ENCODE peak calls at places on chromosomes 3 and 15, in five cellular contexts. U, S, E, G and Q are unnamed samples.

GRCh38 chr3:60017631-60018030 is 967.8 kb upstream of the CFAP20DC start:
- DNase-seq in S (no peak), E (no peak), G (no peak), U (no peak), Q (no peak)

GRCh38 chr15:75138016-75138999 is 63.4 kb upstream of the C15orf39 start:
- DNase-seq in E (no peak), G (no peak), S (no peak), U (no peak), Q (no peak)

GRCh38 chr3:13414040-13414729 is 5.9 kb downstream of the NUP210 start:
- DNase-seq in U (no peak), G (peak), E (peak), S (peak), Q (peak)

GRCh38 chr3:25107918-25108617 is 320.0 kb upstream of the RARB start:
- DNase-seq in G (no peak), S (no peak), U (no peak), E (no peak), Q (no peak)

GRCh38 chr3:178060406-178060805 is 475.8 kb upstream of the KCNMB2 start:
- DNase-seq in G (no peak), E (no peak), U (peak), S (no peak), Q (no peak)

GRCh38 chr3:51974277-51974962 is 444 bp upstream of the ABHD14A start:
- DNase-seq in U (peak), E (peak), S (peak), G (no peak), Q (no peak)

GRCh38 chr3:174440741-174441587 is 418.2 kb upstream of the NAALADL2 start:
- DNase-seq in U (peak), G (peak), E (peak), S (peak), Q (peak)

GRCh38 chr15:84929795-84930371 is 45.4 kb downstream of the SLC28A1 start:
- DNase-seq in G (no peak), E (peak), U (no peak), S (no peak), Q (no peak)

GRCh38 chr3:14345496-14346150 is 56.8 kb upstream of the SLC6A6 start:
- DNase-seq in U (no peak), E (no peak), S (no peak), G (no peak), Q (no peak)

DNA sequence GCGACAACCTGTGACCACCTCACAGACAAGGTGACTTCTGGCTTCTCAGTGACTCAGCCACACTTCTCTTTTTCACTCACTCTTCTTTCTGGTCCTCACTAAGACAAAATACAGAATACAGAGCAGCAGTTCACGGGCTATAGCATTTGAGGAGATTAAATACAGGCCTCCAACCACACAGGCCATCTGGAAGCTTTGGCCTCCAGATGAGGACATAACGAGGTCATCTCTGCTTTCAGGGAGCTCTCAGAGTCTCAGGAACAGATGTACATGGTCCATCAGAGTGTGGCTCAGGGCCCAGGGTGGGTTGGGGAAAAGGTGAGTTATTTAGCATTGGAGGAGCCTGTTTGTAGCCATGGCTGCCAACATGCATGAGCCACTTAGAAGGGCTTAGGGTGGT is 160.0 kb upstream of the CTDSPL start:
- DNase-seq in U (no peak), S (no peak), E (no peak), G (no peak), Q (no peak)
- H3K27ac ChIP-seq in U (no peak), S (no peak), E (no peak), G (no peak), Q (no peak)

DNA sequence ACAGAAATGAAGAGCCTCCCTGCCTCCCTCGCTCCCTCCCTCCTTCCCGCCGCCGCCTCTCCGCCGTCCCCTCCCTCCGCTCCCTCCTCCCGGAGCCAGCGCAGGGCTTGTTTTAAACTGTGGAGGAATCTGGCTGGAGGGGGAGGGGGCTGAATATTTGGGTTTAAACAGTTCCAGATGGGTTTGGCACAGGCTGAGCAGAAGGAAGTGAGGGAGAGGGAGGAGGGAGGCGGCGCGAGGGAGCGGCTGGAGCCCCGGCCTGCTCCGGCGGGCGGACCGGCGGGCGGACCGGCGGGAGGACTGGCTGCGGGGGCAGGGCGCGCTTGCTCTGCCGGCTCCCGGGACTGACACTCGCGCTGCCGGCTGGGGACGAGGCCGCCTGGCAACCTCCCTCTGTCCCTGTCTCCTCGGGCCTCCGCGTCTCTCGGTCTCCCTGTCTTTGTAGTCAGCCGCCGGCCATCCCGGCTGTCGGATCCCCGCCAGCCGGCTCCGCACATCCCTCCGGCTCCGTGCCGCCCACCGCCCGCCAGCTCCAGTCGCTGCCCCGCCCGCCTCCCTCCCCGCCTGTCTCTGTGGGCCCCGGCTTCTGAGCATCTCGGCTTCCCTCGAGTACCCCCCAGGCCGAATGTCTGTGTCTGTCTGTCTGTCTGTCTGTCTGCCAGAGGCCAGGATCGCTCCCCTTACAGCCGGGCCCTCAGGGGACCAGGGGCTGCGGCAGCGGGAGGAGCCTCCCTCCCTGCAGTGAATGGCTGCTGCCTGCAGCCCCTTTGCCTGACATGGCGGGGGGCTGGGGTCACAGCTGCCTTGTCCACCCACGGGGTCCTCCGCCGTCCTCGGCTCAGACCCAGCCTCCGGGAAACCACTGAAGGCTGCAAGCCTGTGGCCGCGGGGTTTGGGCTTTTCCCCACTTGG is 7.6 kb downstream of the EPHB3 start:
- DNase-seq in U (peak), E (peak), G (peak), S (peak), Q (peak)
- H3K4me3 ChIP-seq in U (peak), E (peak), G (peak), S (peak), Q (peak)

GRCh38 chr3:184017672-184018423 is at the start of gene ABCC5:
- DNase-seq in U (peak), G (peak), S (peak), E (peak), Q (peak)
- TF ChIP-seq CTCF in U (peak), G (peak), S (peak), E (peak), Q (no peak)

DNA sequence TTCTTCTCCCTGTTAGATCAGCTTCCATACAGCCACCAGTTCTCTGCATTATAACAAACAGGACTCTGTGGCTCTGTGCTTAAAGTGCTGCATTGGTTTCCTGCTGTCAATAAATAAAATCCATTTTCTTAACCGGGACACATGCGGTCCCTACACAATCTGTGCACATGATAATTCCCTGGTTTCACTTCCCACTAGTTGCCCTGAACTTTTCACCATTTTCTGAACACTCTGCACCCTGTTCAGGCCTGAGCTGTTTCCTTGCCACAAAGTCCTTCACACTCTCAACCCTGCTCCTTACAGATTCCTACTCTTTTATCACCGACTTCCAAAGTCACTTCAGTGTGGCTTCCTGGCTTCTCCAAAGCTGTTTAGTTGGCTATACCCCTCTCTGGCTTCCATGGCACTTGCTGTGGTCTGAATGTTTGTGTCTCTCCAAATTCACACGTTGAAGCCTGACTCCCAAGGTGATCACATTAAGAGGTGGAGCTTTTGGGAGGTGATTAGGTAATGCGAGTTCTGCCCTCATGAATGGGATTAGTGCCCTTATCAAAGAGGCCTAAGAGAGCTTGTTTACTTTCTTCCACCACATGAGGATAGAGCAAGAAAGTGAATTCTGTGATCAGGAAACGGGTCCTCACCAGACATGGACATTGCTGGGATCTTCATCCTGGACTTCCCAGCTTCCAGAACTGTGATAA is 233.4 kb downstream of the CHST2 start:
- DNase-seq in U (no peak), S (no peak), G (no peak), E (no peak), Q (no peak)
- H3K27ac ChIP-seq in U (no peak), S (no peak), G (no peak), E (no peak), Q (no peak)

DNA sequence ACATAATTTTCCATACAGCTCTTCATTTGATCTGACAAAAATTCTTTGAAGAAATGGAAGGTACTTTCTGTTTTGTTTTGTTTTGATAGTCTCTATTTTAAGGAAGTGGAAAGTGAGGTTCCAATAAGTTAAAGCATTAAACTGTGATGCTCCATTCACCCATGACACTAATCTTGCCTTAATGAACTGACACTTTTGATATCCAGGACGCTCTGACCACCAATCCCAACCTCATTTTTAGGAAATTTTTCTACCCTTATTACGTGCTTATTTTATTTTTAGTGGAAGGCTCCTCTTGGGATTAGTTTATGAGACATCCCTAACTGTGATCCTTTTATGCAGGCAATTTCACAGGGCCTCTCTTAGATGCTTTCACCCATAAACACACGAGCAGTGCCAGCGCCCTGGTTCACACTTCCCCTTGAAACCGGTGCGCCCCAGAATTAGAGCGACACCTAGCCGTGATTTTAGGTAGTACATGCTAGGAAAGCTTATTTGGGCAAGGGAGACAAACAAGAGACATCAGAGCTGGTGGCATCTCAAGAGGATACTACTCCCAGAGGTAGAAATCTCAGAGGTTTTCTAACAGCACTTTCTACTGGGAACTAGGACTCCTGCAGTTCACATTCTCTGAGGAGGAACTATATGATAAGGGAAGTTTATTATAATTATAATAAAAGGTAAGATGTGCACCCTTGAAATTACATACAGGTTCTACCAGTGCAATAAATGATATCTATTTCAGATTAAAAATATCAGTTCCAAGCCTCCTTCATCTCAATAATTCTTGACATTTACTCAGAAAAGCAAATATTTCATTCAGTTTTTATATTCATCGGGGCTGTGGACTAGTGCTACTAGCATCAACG is 173.9 kb downstream of the SLC9A9 start:
- DNase-seq in U (peak), S (peak), E (peak), G (peak), Q (peak)
- H3K4me3 ChIP-seq in U (no peak), S (no peak), E (no peak), G (no peak), Q (no peak)

DNA sequence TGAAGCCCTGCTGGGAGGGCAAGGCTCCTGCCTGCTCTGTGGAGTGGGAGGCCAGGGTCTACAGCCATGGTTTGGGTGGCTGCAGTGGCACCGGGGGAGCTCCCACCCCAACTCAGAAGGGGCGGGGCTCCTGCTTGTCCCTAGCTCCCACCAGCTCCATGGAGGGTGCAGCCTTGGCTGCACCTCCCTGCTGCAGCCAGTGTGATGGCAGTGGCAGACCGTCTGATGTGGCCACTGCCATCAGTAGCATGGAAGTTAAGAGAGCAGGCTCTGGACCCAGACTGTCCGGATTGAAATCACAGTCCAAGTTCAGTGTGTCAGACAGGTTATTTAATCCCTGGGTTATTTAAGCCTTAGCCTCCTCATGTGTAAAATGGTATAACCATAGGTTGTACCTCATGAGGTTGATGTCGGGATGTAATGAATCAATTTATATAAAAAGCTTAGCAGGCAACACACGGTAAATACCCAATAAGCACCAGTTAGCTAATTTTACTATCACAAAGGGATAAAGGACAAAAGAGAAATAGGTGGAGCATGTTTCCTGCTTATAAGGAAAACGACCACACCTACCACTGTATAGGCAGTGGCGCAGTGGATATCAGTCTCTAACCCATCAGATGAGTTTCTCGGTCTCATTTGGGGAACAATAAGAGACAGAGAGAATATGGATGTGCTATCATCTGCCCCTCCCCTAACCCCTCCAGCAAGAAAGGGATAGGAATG is 13.1 kb upstream of the NR1I2 start:
- DNase-seq in G (no peak), E (no peak), S (no peak), U (no peak), Q (no peak)
- TF ChIP-seq CTCF in G (no peak), E (no peak), S (no peak), U (no peak), Q (no peak)

DNA sequence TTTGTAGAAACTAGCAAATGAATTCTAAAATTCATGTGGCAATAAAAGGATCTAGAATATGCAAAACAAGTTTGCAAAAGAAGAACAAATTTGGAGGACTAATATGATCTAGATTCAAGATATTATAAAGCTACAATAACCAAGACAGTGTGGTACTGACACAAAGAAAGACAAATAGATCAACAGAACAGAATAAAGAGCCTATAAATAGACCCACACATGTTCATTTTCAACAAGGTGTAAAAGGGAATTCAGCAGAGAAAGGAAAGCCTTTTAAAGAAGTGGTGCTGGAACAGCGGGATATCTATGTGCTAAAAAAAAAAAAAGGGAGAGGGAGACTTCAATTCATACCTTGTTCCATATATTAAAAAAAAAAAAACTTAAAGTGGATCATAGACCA is 148.9 kb downstream of the WDR76 start:
- DNase-seq in G (no peak), E (no peak), S (no peak), U (no peak), Q (no peak)
- H3K27ac ChIP-seq in G (no peak), E (no peak), S (no peak), U (no peak), Q (no peak)